ENCODE peak calls at places on chromosomes 11 and 22, in nine cellular contexts. O is CD8-positive, alpha-beta memory T cell; D is body of pancreas; V is substantia nigra; H is NCI-H345; T is SHP77 treated with DMSO at 0.1 percent for 48 hours; W is kidney epithelial cell; J is NCI-H1930; Z is stimulated activated naive CD8-positive, alpha-beta T cell treated with anti-CD3 and anti-CD28 coated beads, Interleukin-15, Interleukin-2, amounts not matched to agents 100 U/mL and 50 U/mL, for 24 hours. E is an unnamed sample.

GRCh38 chr11:69008774-69009440 is 4.1 kb downstream of the MRGPRF start:
- DNase-seq in O (no peak), D (peak), V (no peak), H (no peak), T (no peak), W (peak), J (no peak), Z (no peak), E (peak)

GRCh38 chr11:706439-706956 is 467 bp downstream of the EPS8L2 start:
- DNase-seq in O (no peak), D (peak), V (no peak), H (no peak), T (no peak), W (no peak), J (no peak), Z (no peak), E (no peak)

GRCh38 chr11:65184146-65184545 is 2.4 kb downstream of the CAPN1 start:
- DNase-seq in O (no peak), D (no peak), V (no peak), H (no peak), T (no peak), W (no peak), J (no peak), Z (no peak), E (no peak)

GRCh38 chr22:40263191-40263590 is 83.1 kb upstream of the ADSL start:
- DNase-seq in O (no peak), D (no peak), V (no peak), H (no peak), T (no peak), W (no peak), J (no peak), Z (no peak), E (no peak)

GRCh38 chr11:23311986-23312940 is 452.0 kb upstream of the CCDC179 start:
- DNase-seq in O (no peak), D (no peak), V (no peak), H (peak), T (no peak), W (no peak), J (no peak), Z (no peak), E (no peak)

GRCh38 chr11:114060402-114061052 is 1.0 kb downstream of the ZBTB16 start:
- DNase-seq in O (peak), D (peak), V (no peak), H (peak), T (no peak), W (no peak), J (no peak), Z (peak), E (no peak)

GRCh38 chr11:100812517-100812916 is 125.4 kb downstream of the ARHGAP42 start:
- DNase-seq in O (no peak), D (no peak), V (no peak), H (no peak), T (no peak), W (no peak), J (no peak), Z (no peak), E (no peak)

GRCh38 chr22:22884010-22884887 is 3.4 kb upstream of the IGLL5 start:
- DNase-seq in O (peak), D (peak), V (peak), H (peak), T (peak), W (peak), J (peak), Z (peak), E (peak)

GRCh38 chr11:131924001-131924400 is 553.6 kb downstream of the NTM start:
- DNase-seq in O (no peak), D (no peak), V (no peak), H (no peak), T (no peak), W (no peak), J (no peak), Z (no peak), E (no peak)

GRCh38 chr11:69293819-69294505 is at the start of gene MYEOV:
- DNase-seq in O (peak), D (no peak), V (no peak), H (no peak), T (no peak), W (no peak), J (no peak), Z (peak), E (no peak)

GRCh38 chr11:60305906-60306619 is 21.0 kb upstream of the MS4A6E start:
- DNase-seq in O (no peak), D (no peak), V (no peak), H (no peak), T (no peak), W (peak), J (no peak), Z (no peak), E (no peak)

GRCh38 chr11:88164320-88164719 is 10.9 kb downstream of the RAB38 start:
- DNase-seq in O (no peak), D (no peak), V (no peak), H (no peak), T (no peak), W (no peak), J (no peak), Z (no peak), E (no peak)

GRCh38 chr11:14687456-14687855 is 43.9 kb downstream of the PDE3B start:
- DNase-seq in O (no peak), D (peak), V (no peak), H (no peak), T (no peak), W (no peak), J (no peak), Z (no peak), E (no peak)

GRCh38 chr11:69492201-69492991 is 10.9 kb downstream of the LINC01488 start:
- DNase-seq in O (no peak), D (no peak), V (no peak), H (no peak), T (no peak), W (no peak), J (no peak), Z (no peak), E (no peak)

GRCh38 chr11:30358569-30358968 is 35.7 kb downstream of the ARL14EP start:
- DNase-seq in O (no peak), D (no peak), V (peak), H (no peak), T (no peak), W (no peak), J (no peak), Z (no peak), E (no peak)

GRCh38 chr11:64334764-64335741 is 5.0 kb upstream of the CCDC88B start:
- DNase-seq in O (no peak), D (peak), V (no peak), H (peak), T (peak), W (peak), J (peak), Z (peak), E (no peak)

GRCh38 chr11:70522261-70522612 is 123.9 kb downstream of the CTTN start:
- DNase-seq in O (no peak), D (no peak), V (no peak), H (no peak), T (no peak), W (no peak), J (no peak), Z (no peak), E (no peak)

GRCh38 chr11:134509381-134510068 is 97.5 kb upstream of the B3GAT1 start:
- DNase-seq in O (no peak), D (peak), V (no peak), H (no peak), T (no peak), W (no peak), J (no peak), Z (no peak), E (no peak)

GRCh38 chr11:35390737-35391682 is 28.3 kb downstream of the SLC1A2 start:
- DNase-seq in O (no peak), D (peak), V (no peak), H (peak), T (no peak), W (no peak), J (no peak), Z (peak), E (no peak)

GRCh38 chr11:65040520-65041205 is 347 bp upstream of the SAC3D1 start:
- DNase-seq in O (peak), D (peak), V (peak), H (peak), T (peak), W (peak), J (peak), Z (peak), E (peak)

GRCh38 chr11:79857404-79857803 is 416.6 kb upstream of the TENM4 start:
- DNase-seq in O (no peak), D (no peak), V (no peak), H (no peak), T (no peak), W (no peak), J (no peak), Z (no peak), E (no peak)

GRCh38 chr11:65718964-65719492 is 1.6 kb downstream of the RNASEH2C start:
- DNase-seq in O (no peak), D (peak), V (no peak), H (no peak), T (no peak), W (no peak), J (no peak), Z (no peak), E (no peak)

GRCh38 chr11:68115285-68115684 is 5.9 kb downstream of the CHKA start:
- DNase-seq in O (no peak), D (no peak), V (no peak), H (no peak), T (no peak), W (no peak), J (no peak), Z (no peak), E (no peak)

GRCh38 chr11:97871816-97872215 is 1148.9 kb upstream of the CNTN5 start:
- DNase-seq in O (no peak), D (no peak), V (no peak), H (no peak), T (no peak), W (no peak), J (no peak), Z (no peak), E (no peak)

GRCh38 chr11:86816251-86816726 is 15.9 kb downstream of the PRSS23 start:
- DNase-seq in O (no peak), D (no peak), V (no peak), H (no peak), T (no peak), W (no peak), J (no peak), Z (no peak), E (no peak)

GRCh38 chr11:15624701-15625100 is 510.0 kb downstream of the INSC start:
- DNase-seq in O (no peak), D (no peak), V (no peak), H (no peak), T (no peak), W (no peak), J (no peak), Z (no peak), E (no peak)

GRCh38 chr11:72641900-72642814 is 32.1 kb downstream of the PDE2A start:
- DNase-seq in O (no peak), D (peak), V (peak), H (no peak), T (no peak), W (no peak), J (no peak), Z (peak), E (no peak)

GRCh38 chr11:5891216-5891800 is 1.7 kb upstream of the OR52E5 start:
- DNase-seq in O (no peak), D (no peak), V (no peak), H (peak), T (no peak), W (no peak), J (no peak), Z (no peak), E (no peak)

GRCh38 chr11:38543311-38543710 is 1945.3 kb upstream of the RAG2 start:
- DNase-seq in O (no peak), D (no peak), V (no peak), H (no peak), T (no peak), W (peak), J (no peak), Z (no peak), E (no peak)

GRCh38 chr22:28332410-28332809 is 347.2 kb downstream of the TTC28 start:
- DNase-seq in O (no peak), D (no peak), V (no peak), H (no peak), T (no peak), W (no peak), J (no peak), Z (no peak), E (no peak)

GRCh38 chr11:126716456-126717083 is 284.0 kb downstream of the KIRREL3 start:
- DNase-seq in O (no peak), D (peak), V (peak), H (peak), T (peak), W (no peak), J (no peak), Z (peak), E (no peak)

GRCh38 chr11:1782026-1782696 is 18.4 kb upstream of the CTSD start:
- DNase-seq in O (no peak), D (no peak), V (no peak), H (no peak), T (no peak), W (no peak), J (no peak), Z (no peak), E (no peak)

GRCh38 chr11:32311351-32312077 is 123.8 kb downstream of the WT1 start:
- DNase-seq in O (no peak), D (no peak), V (no peak), H (no peak), T (no peak), W (no peak), J (no peak), Z (no peak), E (no peak)

GRCh38 chr11:65594991-65595920 is at the start of gene KCNK7:
- DNase-seq in O (no peak), D (no peak), V (no peak), H (no peak), T (no peak), W (no peak), J (no peak), Z (no peak), E (no peak)